ENCODE peak calls at places on chromosome 6, in five cellular contexts. D is left ventricle myocardium inferior, Y is HepG2, N is Peyer's patch, U is heart right ventricle. V is an unnamed sample.

GRCh38 chr6:80341330-80341729 is 234.9 kb downstream of the BCKDHB start:
- DNase-seq in D (no peak), Y (no peak), N (no peak), U (no peak), V (peak; percentile 70)

GRCh38 chr6:120857422-120857821 is 476.9 kb downstream of the TBC1D32 start:
- DNase-seq in D (no peak), Y (no peak), N (no peak), U (no peak), V (no peak)

GRCh38 chr6:168616807-168617756 is 176.1 kb downstream of the SMOC2 start:
- DNase-seq in D (no peak), Y (no peak), N (no peak), U (no peak), V (no peak)

GRCh38 chr6:42367353-42368011 is 84.2 kb downstream of the TRERF1 start:
- DNase-seq in D (no peak), Y (no peak), N (peak; percentile 68), U (no peak), V (peak; percentile 55)

GRCh38 chr6:130453230-130453629 is 87.4 kb downstream of the TMEM200A start:
- DNase-seq in D (no peak), Y (no peak), N (no peak), U (no peak), V (no peak)

GRCh38 chr6:130107710-130108109 is 89.3 kb downstream of the L3MBTL3 start:
- DNase-seq in D (no peak), Y (no peak), N (no peak), U (no peak), V (no peak)

GRCh38 chr6:110541701-110542309 is 65.4 kb upstream of the SLC22A16 start:
- DNase-seq in D (no peak), Y (no peak), N (no peak), U (peak; percentile 29), V (peak; percentile 18)

GRCh38 chr6:154509421-154510143 is 903 bp downstream of the CNKSR3 start:
- DNase-seq in D (peak; percentile 21), Y (peak; percentile 44), N (no peak), U (peak; percentile 35), V (peak; percentile 46)

GRCh38 chr6:15234068-15234758 is 11.7 kb upstream of the JARID2 start:
- DNase-seq in D (no peak), Y (no peak), N (no peak), U (no peak), V (no peak)

GRCh38 chr6:163457637-163458561 is 43.4 kb downstream of the QKI start:
- DNase-seq in D (no peak), Y (peak; percentile 23), N (no peak), U (no peak), V (peak; percentile 93)

GRCh38 chr6:113980937-113981554 is 10.1 kb upstream of the HDAC2 start:
- DNase-seq in D (no peak), Y (peak; percentile 45), N (no peak), U (no peak), V (no peak)

GRCh38 chr6:8110725-8111124 is 8.4 kb upstream of the EEF1E1 start:
- DNase-seq in D (no peak), Y (peak; percentile 85), N (no peak), U (no peak), V (no peak)

GRCh38 chr6:40936810-40937209 is 102.2 kb downstream of the UNC5CL start:
- DNase-seq in D (no peak), Y (no peak), N (no peak), U (no peak), V (peak; percentile 69)

GRCh38 chr6:89992818-89993217 is 98.5 kb downstream of the GJA10 start:
- DNase-seq in D (no peak), Y (no peak), N (no peak), U (no peak), V (no peak)

GRCh38 chr6:3822747-3823445 is 26.3 kb upstream of the FAM50B start:
- DNase-seq in D (no peak), Y (no peak), N (no peak), U (no peak), V (peak; percentile 77)

GRCh38 chr6:105402090-105402980 is 547 bp downstream of the PREP start:
- DNase-seq in D (no peak), Y (peak; percentile 25), N (no peak), U (peak; percentile 17), V (peak; percentile 43)

GRCh38 chr6:56690519-56691200 is 48.0 kb upstream of the DST start:
- DNase-seq in D (no peak), Y (peak; percentile 76), N (no peak), U (no peak), V (peak; percentile 75)

GRCh38 chr6:149032599-149033405 is 284.7 kb upstream of the TAB2 start:
- DNase-seq in D (no peak), Y (peak; percentile 98), N (no peak), U (no peak), V (peak; percentile 60)

GRCh38 chr6:46879003-46879402 is 42.7 kb downstream of the ADGRF5 start:
- DNase-seq in D (no peak), Y (no peak), N (no peak), U (no peak), V (no peak)

GRCh38 chr6:1593286-1593957 is 16.3 kb upstream of the FOXC1 start:
- DNase-seq in D (no peak), Y (no peak), N (no peak), U (no peak), V (no peak)

GRCh38 chr6:134447883-134448387 is 130.0 kb upstream of the SGK1 start:
- DNase-seq in D (no peak), Y (no peak), N (no peak), U (no peak), V (peak; percentile 79)

GRCh38 chr6:81753709-81754678 is 1.5 kb upstream of the TENT5A start:
- DNase-seq in D (peak; percentile 89), Y (peak; percentile 14), N (peak; percentile 83), U (peak; percentile 87), V (peak; percentile 64)

GRCh38 chr6:2818593-2818992 is 23.1 kb downstream of the SERPINB1 start:
- DNase-seq in D (no peak), Y (no peak), N (no peak), U (no peak), V (peak; percentile 45)

GRCh38 chr6:166957087-166957804 is 896 bp upstream of the RNASET2 start:
- DNase-seq in D (peak; percentile 66), Y (peak; percentile 87), N (peak; percentile 78), U (peak; percentile 67), V (peak; percentile 28)

GRCh38 chr6:104829183-104829958 is 30.3 kb downstream of the HACE1 start:
- DNase-seq in D (no peak), Y (no peak), N (no peak), U (no peak), V (no peak)

GRCh38 chr6:12456343-12456742 is 166.2 kb downstream of the EDN1 start:
- DNase-seq in D (no peak), Y (no peak), N (no peak), U (no peak), V (no peak)

GRCh38 chr6:7939186-7939863 is 28.7 kb upstream of the TXNDC5 start:
- DNase-seq in D (no peak), Y (no peak), N (no peak), U (no peak), V (no peak)

GRCh38 chr6:6678811-6679210 is 90.3 kb downstream of the LY86 start:
- DNase-seq in D (no peak), Y (no peak), N (no peak), U (no peak), V (no peak)

GRCh38 chr6:28609672-28610071 is 84.0 kb downstream of the GPX5 start:
- DNase-seq in D (no peak), Y (no peak), N (no peak), U (no peak), V (no peak)

GRCh38 chr6:28603920-28604319 is 78.2 kb downstream of the GPX5 start:
- DNase-seq in D (no peak), Y (no peak), N (no peak), U (no peak), V (no peak)

GRCh38 chr6:28607990-28608389 is 82.3 kb downstream of the GPX5 start:
- DNase-seq in D (no peak), Y (no peak), N (no peak), U (no peak), V (no peak)

DNA sequence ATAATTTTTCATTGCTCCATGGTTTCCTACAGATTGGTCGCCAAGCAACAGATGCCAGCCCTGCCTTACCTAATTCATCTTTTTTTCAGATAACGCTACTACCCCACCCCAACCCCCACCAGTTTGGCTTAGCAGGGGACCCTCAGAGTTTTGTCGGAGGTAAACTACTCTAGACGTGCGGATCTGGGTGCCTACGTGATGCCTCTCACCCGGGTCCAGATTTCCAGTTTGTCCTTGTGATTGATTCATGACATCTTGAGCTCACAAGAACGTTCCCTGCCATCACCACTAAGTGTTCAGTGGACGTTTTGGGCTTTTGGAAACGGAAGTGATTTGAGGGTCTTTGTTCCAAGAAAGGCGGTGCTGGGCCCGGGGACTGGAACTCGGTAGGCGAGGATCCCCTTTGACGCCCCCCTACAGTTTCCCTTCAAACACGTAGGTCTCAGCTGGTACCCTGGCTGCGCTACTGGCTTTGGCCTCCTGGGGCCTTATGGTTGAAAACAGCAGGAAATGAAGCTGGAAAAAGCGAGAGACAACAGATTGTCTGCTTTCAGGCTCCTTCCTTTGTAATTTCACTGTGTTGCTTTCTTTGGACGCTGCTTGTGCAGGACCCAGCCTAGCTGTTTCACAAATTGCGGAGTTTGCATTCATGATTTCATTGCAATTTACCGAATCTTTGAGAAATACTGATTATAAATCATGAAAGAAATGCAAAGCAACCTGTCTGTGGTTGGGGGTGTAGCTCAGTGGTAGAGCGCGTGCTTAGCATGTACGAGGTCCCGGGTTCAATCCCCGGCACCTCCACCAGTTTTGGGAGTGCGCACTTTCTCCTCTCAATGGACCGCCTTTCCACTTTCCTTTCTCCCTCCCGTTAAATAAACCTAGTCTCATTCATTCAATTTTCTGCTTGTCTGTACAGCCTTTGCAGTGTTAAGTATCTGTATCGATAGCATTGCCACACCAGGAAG is 81.0 kb downstream of the GPX5 start:
- DNase-seq in D (no peak), Y (peak; percentile 83), N (no peak), U (no peak), V (peak; percentile 37)
- TF ChIP-seq CTCF in D (no peak), Y (peak; percentile 40), N (no peak), U (no peak), V (peak; percentile 40)

GRCh38 chr6:36028887-36029324 is 1.3 kb downstream of the MAPK14 start:
- DNase-seq in D (peak; percentile 63), Y (peak; percentile 52), N (peak; percentile 79), U (peak; percentile 59), V (peak; percentile 82)
- H3K4me3 ChIP-seq in D (peak overlapping the region; percentile 97), Y (peak overlapping the region; percentile 97), N (peak overlapping the region; percentile 94), U (peak overlapping the region; percentile 100), V (peak overlapping the region; percentile 99)

DNA sequence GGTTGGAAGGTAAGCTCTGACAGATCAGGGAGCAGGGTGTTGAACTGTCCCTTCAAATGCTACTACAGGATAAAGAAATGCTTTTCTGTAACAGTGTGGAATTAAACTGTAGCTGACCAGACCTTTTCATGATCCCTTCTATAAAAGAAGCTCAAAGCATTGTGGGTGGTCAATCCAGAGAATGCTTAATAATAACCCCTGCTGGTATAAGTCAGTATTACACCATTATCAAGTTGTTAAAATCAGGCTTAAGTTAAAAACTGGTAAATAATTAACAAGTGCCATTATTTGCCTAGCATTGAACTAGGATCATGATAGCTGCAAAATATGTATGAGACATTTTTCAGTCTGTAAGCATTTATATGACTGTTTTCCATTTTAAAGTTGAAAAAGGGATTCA is 468.9 kb downstream of the PKHD1 start:
- DNase-seq in D (no peak), Y (peak; percentile 30), N (no peak), U (no peak), V (no peak)
- TF ChIP-seq CTCF in D (peak; percentile 42), Y (no peak), N (no peak), U (no peak), V (no peak)

GRCh38 chr6:100730581-100730980 is 150.5 kb downstream of the ASCC3 start:
- DNase-seq in D (no peak), Y (no peak), N (no peak), U (no peak), V (no peak)
- H3K4me3 ChIP-seq in D (no peak overlapping the region), Y (no peak overlapping the region), N (no peak overlapping the region), U (no peak overlapping the region), V (no peak overlapping the region)

V was measured in fibroblast of villous mesenchyme.